ENCODE peak calls at places on chromosome 19, in ten cellular contexts. One of them, this sample, is unnamed.

GRCh38 chr19:36115453-36116343 is at the start of gene TBCB:
- DNase-seq in left ventricle myocardium inferior: peak
- DNase-seq in astrocyte of the spinal cord: peak
- DNase-seq in fibroblast of the aortic adventitia: peak
- DNase-seq in hepatocyte: no peak
- DNase-seq in H9: no peak
- DNase-seq in heart right ventricle: peak
- DNase-seq in kidney epithelial cell: no peak
- DNase-seq in cardiac fibroblast: peak
- DNase-seq in astrocyte of the cerebellum: no peak
- DNase-seq in this sample: no peak

GRCh38 chr19:29952646-29953045 is 10.6 kb downstream of the URI1 start:
- DNase-seq in left ventricle myocardium inferior: no peak
- DNase-seq in astrocyte of the spinal cord: no peak
- DNase-seq in fibroblast of the aortic adventitia: no peak
- DNase-seq in hepatocyte: no peak
- DNase-seq in H9: no peak
- DNase-seq in heart right ventricle: no peak
- DNase-seq in kidney epithelial cell: no peak
- DNase-seq in cardiac fibroblast: peak
- DNase-seq in astrocyte of the cerebellum: no peak
- DNase-seq in this sample: no peak

GRCh38 chr19:35211545-35212230 is 16.9 kb downstream of the FAM187B start:
- DNase-seq in left ventricle myocardium inferior: peak
- DNase-seq in astrocyte of the spinal cord: no peak
- DNase-seq in fibroblast of the aortic adventitia: no peak
- DNase-seq in hepatocyte: no peak
- DNase-seq in H9: no peak
- DNase-seq in heart right ventricle: peak
- DNase-seq in kidney epithelial cell: no peak
- DNase-seq in cardiac fibroblast: no peak
- DNase-seq in astrocyte of the cerebellum: no peak
- DNase-seq in this sample: no peak

GRCh38 chr19:45599286-45599685 is 2.7 kb downstream of the GPR4 start:
- DNase-seq in left ventricle myocardium inferior: no peak
- DNase-seq in astrocyte of the spinal cord: no peak
- DNase-seq in fibroblast of the aortic adventitia: no peak
- DNase-seq in hepatocyte: no peak
- DNase-seq in H9: no peak
- DNase-seq in heart right ventricle: no peak
- DNase-seq in kidney epithelial cell: no peak
- DNase-seq in cardiac fibroblast: no peak
- DNase-seq in astrocyte of the cerebellum: no peak
- DNase-seq in this sample: no peak

GRCh38 chr19:46728693-46729339 is 11.9 kb upstream of the PRKD2 start:
- DNase-seq in left ventricle myocardium inferior: peak
- DNase-seq in astrocyte of the spinal cord: peak
- DNase-seq in fibroblast of the aortic adventitia: peak
- DNase-seq in hepatocyte: peak
- DNase-seq in H9: peak
- DNase-seq in heart right ventricle: peak
- DNase-seq in kidney epithelial cell: no peak
- DNase-seq in cardiac fibroblast: peak
- DNase-seq in astrocyte of the cerebellum: no peak
- DNase-seq in this sample: peak

GRCh38 chr19:6556480-6556879 is 25.7 kb downstream of the TNFSF9 start:
- DNase-seq in left ventricle myocardium inferior: no peak
- DNase-seq in astrocyte of the spinal cord: no peak
- DNase-seq in fibroblast of the aortic adventitia: peak
- DNase-seq in hepatocyte: no peak
- DNase-seq in H9: no peak
- DNase-seq in heart right ventricle: no peak
- DNase-seq in kidney epithelial cell: peak
- DNase-seq in cardiac fibroblast: peak
- DNase-seq in astrocyte of the cerebellum: peak
- DNase-seq in this sample: no peak

GRCh38 chr19:46221981-46222610 is 7.4 kb upstream of the IGFL1 start:
- DNase-seq in left ventricle myocardium inferior: peak
- DNase-seq in astrocyte of the spinal cord: peak
- DNase-seq in fibroblast of the aortic adventitia: peak
- DNase-seq in hepatocyte: peak
- DNase-seq in H9: peak
- DNase-seq in heart right ventricle: peak
- DNase-seq in kidney epithelial cell: no peak
- DNase-seq in cardiac fibroblast: peak
- DNase-seq in astrocyte of the cerebellum: no peak
- DNase-seq in this sample: no peak

GRCh38 chr19:16022681-16023557 is 53.4 kb upstream of the TPM4 start:
- DNase-seq in left ventricle myocardium inferior: no peak
- DNase-seq in astrocyte of the spinal cord: no peak
- DNase-seq in fibroblast of the aortic adventitia: no peak
- DNase-seq in hepatocyte: no peak
- DNase-seq in H9: peak
- DNase-seq in heart right ventricle: no peak
- DNase-seq in kidney epithelial cell: no peak
- DNase-seq in cardiac fibroblast: no peak
- DNase-seq in astrocyte of the cerebellum: no peak
- DNase-seq in this sample: no peak

GRCh38 chr19:48102870-48103751 is 7.5 kb downstream of the PLA2G4C start:
- DNase-seq in left ventricle myocardium inferior: no peak
- DNase-seq in astrocyte of the spinal cord: peak
- DNase-seq in fibroblast of the aortic adventitia: peak
- DNase-seq in hepatocyte: peak
- DNase-seq in H9: peak
- DNase-seq in heart right ventricle: no peak
- DNase-seq in kidney epithelial cell: no peak
- DNase-seq in cardiac fibroblast: peak
- DNase-seq in astrocyte of the cerebellum: no peak
- DNase-seq in this sample: no peak

DNA sequence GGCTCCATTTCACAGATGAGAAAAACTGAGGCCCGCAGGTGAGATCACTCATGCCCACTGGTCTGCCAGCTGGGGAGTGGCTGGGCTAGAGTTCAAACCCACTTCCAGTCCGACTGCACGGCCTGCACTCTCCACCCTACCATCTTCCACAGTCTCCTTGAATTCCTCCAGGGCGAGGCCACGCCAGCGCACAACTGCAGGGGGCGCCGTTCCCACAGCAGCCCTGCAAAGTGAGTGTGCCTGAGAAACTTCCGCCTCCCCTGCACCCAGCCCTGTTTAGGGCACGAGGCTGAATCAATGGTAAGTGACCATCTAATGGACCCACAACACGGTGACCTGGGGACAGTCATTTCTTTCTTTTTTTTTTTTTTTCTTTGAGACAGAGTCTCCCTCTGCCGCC is 829 bp upstream of the ATCAY start:
- DNase-seq in left ventricle myocardium inferior: no peak
- DNase-seq in astrocyte of the spinal cord: no peak
- DNase-seq in fibroblast of the aortic adventitia: no peak
- DNase-seq in hepatocyte: no peak
- DNase-seq in H9: no peak
- DNase-seq in heart right ventricle: no peak
- DNase-seq in kidney epithelial cell: no peak
- DNase-seq in cardiac fibroblast: no peak
- DNase-seq in astrocyte of the cerebellum: no peak
- DNase-seq in this sample: no peak
- TF ChIP-seq CTCF in left ventricle myocardium inferior: no peak
- TF ChIP-seq CTCF in astrocyte of the spinal cord: no peak
- TF ChIP-seq CTCF in fibroblast of the aortic adventitia: no peak
- TF ChIP-seq CTCF in hepatocyte: no peak
- TF ChIP-seq CTCF in H9: peak
- TF ChIP-seq CTCF in heart right ventricle: no peak
- TF ChIP-seq CTCF in kidney epithelial cell: no peak
- TF ChIP-seq CTCF in cardiac fibroblast: no peak
- TF ChIP-seq CTCF in astrocyte of the cerebellum: no peak
- TF ChIP-seq CTCF in this sample: no peak

GRCh38 chr19:18229474-18229873 is 3.2 kb upstream of the PDE4C start:
- DNase-seq in left ventricle myocardium inferior: no peak
- DNase-seq in astrocyte of the spinal cord: no peak
- DNase-seq in fibroblast of the aortic adventitia: no peak
- DNase-seq in hepatocyte: no peak
- DNase-seq in H9: no peak
- DNase-seq in heart right ventricle: no peak
- DNase-seq in kidney epithelial cell: no peak
- DNase-seq in cardiac fibroblast: no peak
- DNase-seq in astrocyte of the cerebellum: no peak
- DNase-seq in this sample: no peak
- TF ChIP-seq CTCF in left ventricle myocardium inferior: peak
- TF ChIP-seq CTCF in astrocyte of the spinal cord: peak
- TF ChIP-seq CTCF in fibroblast of the aortic adventitia: peak
- TF ChIP-seq CTCF in hepatocyte: peak
- TF ChIP-seq CTCF in H9: peak
- TF ChIP-seq CTCF in heart right ventricle: no peak
- TF ChIP-seq CTCF in kidney epithelial cell: peak
- TF ChIP-seq CTCF in cardiac fibroblast: peak
- TF ChIP-seq CTCF in astrocyte of the cerebellum: peak
- TF ChIP-seq CTCF in this sample: no peak

DNA sequence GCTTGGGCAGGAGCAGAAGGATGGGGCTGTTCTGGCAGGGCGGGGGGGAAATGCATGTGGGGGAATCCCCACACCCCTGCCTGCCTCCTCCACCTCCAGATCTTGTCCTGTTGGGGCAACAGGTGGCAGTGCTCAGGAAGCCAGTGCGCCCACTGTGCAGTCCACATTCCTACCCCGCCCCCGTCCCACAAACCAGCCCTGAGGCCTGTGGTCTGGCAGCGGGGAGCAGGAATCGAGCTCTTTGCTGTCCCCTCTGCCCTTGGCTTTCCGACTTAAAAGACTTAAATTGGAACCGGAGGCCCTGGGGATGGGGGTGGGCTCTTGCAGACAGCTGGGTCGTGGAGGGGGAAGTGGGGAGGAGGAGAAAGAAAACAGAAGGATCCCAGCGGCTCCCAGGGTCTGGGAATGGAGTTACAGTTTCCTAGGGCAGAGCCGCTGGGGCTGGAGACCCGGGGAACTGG is 4.3 kb downstream of the NANOS3 start:
- DNase-seq in left ventricle myocardium inferior: no peak
- DNase-seq in astrocyte of the spinal cord: peak
- DNase-seq in fibroblast of the aortic adventitia: no peak
- DNase-seq in hepatocyte: no peak
- DNase-seq in H9: peak
- DNase-seq in heart right ventricle: no peak
- DNase-seq in kidney epithelial cell: no peak
- DNase-seq in cardiac fibroblast: no peak
- DNase-seq in astrocyte of the cerebellum: peak
- DNase-seq in this sample: no peak
- TF ChIP-seq CTCF in left ventricle myocardium inferior: no peak
- TF ChIP-seq CTCF in astrocyte of the spinal cord: no peak
- TF ChIP-seq CTCF in fibroblast of the aortic adventitia: no peak
- TF ChIP-seq CTCF in hepatocyte: no peak
- TF ChIP-seq CTCF in H9: no peak
- TF ChIP-seq CTCF in heart right ventricle: no peak
- TF ChIP-seq CTCF in kidney epithelial cell: no peak
- TF ChIP-seq CTCF in cardiac fibroblast: no peak
- TF ChIP-seq CTCF in astrocyte of the cerebellum: no peak
- TF ChIP-seq CTCF in this sample: no peak

DNA sequence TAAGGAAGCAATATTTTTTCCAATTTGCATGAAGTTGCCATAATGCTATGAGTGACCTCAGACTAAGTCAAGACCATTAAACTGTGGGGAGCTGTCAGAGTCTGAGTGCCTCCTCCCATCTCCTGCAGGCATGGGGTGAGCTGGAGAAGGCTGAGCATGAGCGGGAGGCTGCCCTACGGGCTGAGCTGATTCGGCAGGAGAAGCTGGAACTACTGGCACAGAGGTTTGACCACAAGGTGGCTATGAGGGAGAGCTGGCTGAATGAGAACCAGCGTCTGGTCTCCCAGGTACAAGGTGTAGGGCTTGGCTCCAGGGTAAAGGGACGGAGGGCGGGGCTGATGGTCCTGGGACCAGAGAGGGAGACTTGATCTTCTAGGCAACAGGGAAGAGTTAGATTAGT is 35.8 kb downstream of the SPTBN4 start:
- DNase-seq in left ventricle myocardium inferior: no peak
- DNase-seq in astrocyte of the spinal cord: no peak
- DNase-seq in fibroblast of the aortic adventitia: no peak
- DNase-seq in hepatocyte: peak
- DNase-seq in H9: peak
- DNase-seq in heart right ventricle: no peak
- DNase-seq in kidney epithelial cell: no peak
- DNase-seq in cardiac fibroblast: no peak
- DNase-seq in astrocyte of the cerebellum: no peak
- DNase-seq in this sample: no peak
- TF ChIP-seq CTCF in left ventricle myocardium inferior: no peak
- TF ChIP-seq CTCF in astrocyte of the spinal cord: peak
- TF ChIP-seq CTCF in fibroblast of the aortic adventitia: no peak
- TF ChIP-seq CTCF in hepatocyte: no peak
- TF ChIP-seq CTCF in H9: peak
- TF ChIP-seq CTCF in heart right ventricle: no peak
- TF ChIP-seq CTCF in kidney epithelial cell: no peak
- TF ChIP-seq CTCF in cardiac fibroblast: peak
- TF ChIP-seq CTCF in astrocyte of the cerebellum: no peak
- TF ChIP-seq CTCF in this sample: no peak

DNA sequence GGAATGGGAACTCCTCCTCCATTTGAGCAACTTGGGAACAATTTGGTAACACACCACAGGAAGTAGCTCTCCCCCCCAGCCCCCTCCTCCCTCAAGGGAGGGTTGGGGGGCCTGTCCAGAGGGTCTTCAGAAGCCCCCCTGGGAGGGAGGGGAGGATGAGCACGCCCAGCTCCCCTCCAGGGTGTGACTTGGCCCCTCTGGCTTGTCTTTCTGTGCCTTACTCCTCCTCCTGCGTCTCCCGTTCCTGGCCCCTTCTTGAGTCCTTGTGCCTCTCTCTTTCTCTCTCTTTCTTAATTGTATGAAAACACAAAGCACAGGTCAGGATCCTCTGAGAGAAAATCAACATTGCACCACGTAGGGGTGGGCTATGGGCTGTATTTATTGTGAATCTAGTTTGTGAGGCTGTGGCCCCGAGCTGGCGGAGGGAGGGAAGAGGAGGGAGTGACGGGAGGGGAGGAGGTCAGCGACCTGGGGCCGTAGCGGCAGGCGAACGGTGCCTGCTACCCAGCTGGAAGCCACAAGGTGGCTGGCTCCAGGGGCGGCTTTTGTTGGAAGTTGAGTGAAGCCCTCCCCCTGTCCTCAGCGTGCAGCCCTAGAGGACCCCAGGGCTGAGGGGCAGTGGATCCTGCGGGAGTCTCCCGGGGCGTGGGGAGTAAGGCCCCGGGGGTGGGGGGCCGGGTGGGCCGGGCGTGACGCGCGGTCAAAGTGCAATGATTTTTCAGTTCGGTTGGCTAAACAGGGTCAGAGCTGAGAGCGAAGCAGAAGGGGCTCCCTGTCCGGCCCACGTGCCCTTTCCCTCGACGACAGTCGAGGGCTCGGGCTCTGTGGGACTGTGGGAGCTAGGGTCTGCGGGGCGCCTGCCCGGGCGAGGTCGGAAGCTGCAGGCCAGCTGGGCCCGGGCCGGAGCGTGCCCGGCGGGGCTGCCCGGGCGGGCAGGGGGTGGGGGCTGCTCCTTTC is 6.4 kb downstream of the LYL1 start:
- DNase-seq in left ventricle myocardium inferior: no peak
- DNase-seq in astrocyte of the spinal cord: no peak
- DNase-seq in fibroblast of the aortic adventitia: no peak
- DNase-seq in hepatocyte: peak
- DNase-seq in H9: peak
- DNase-seq in heart right ventricle: no peak
- DNase-seq in kidney epithelial cell: no peak
- DNase-seq in cardiac fibroblast: no peak
- DNase-seq in astrocyte of the cerebellum: no peak
- DNase-seq in this sample: peak
- TF ChIP-seq CTCF in left ventricle myocardium inferior: peak
- TF ChIP-seq CTCF in astrocyte of the spinal cord: no peak
- TF ChIP-seq CTCF in fibroblast of the aortic adventitia: no peak
- TF ChIP-seq CTCF in hepatocyte: peak
- TF ChIP-seq CTCF in H9: peak
- TF ChIP-seq CTCF in heart right ventricle: no peak
- TF ChIP-seq CTCF in kidney epithelial cell: peak
- TF ChIP-seq CTCF in cardiac fibroblast: no peak
- TF ChIP-seq CTCF in astrocyte of the cerebellum: peak
- TF ChIP-seq CTCF in this sample: no peak